ENCODE peak calls at places on chromosomes 6 and 20, in seven cellular contexts. One of them, this sample, is unnamed.

GRCh38 chr6:34834789-34835518 is 43.1 kb downstream of the BLTP3A start:
- DNase-seq in CD4-positive, CD25-positive, alpha-beta regulatory T cell: no peak
- DNase-seq in heart right ventricle: no peak
- DNase-seq in H1: no peak
- DNase-seq in right lobe of liver: no peak
- DNase-seq in cardiac muscle cell: no peak
- DNase-seq in pancreas: no peak
- DNase-seq in this sample: no peak

GRCh38 chr20:46573234-46573633 is 22.8 kb upstream of the OCSTAMP start:
- DNase-seq in CD4-positive, CD25-positive, alpha-beta regulatory T cell: no peak
- DNase-seq in heart right ventricle: no peak
- DNase-seq in H1: no peak
- DNase-seq in right lobe of liver: no peak
- DNase-seq in cardiac muscle cell: no peak
- DNase-seq in pancreas: no peak
- DNase-seq in this sample: no peak

GRCh38 chr20:8646026-8646425 is 422.9 kb upstream of the PLCB4 start:
- DNase-seq in CD4-positive, CD25-positive, alpha-beta regulatory T cell: no peak
- DNase-seq in heart right ventricle: peak; percentile 15
- DNase-seq in H1: no peak
- DNase-seq in right lobe of liver: no peak
- DNase-seq in cardiac muscle cell: no peak
- DNase-seq in pancreas: no peak
- DNase-seq in this sample: no peak

GRCh38 chr6:162620067-162620466 is 107.5 kb downstream of the PRKN start:
- DNase-seq in CD4-positive, CD25-positive, alpha-beta regulatory T cell: no peak
- DNase-seq in heart right ventricle: no peak
- DNase-seq in H1: no peak
- DNase-seq in right lobe of liver: no peak
- DNase-seq in cardiac muscle cell: no peak
- DNase-seq in pancreas: no peak
- DNase-seq in this sample: no peak

GRCh38 chr6:56528412-56528841 is 114.3 kb downstream of the DST start:
- DNase-seq in CD4-positive, CD25-positive, alpha-beta regulatory T cell: no peak
- DNase-seq in heart right ventricle: no peak
- DNase-seq in H1: no peak
- DNase-seq in right lobe of liver: no peak
- DNase-seq in cardiac muscle cell: no peak
- DNase-seq in pancreas: no peak
- DNase-seq in this sample: no peak

GRCh38 chr6:43226192-43226851 is 3.0 kb downstream of the DNPH1 start:
- DNase-seq in CD4-positive, CD25-positive, alpha-beta regulatory T cell: no peak
- DNase-seq in heart right ventricle: no peak
- DNase-seq in H1: no peak
- DNase-seq in right lobe of liver: no peak
- DNase-seq in cardiac muscle cell: no peak
- DNase-seq in pancreas: no peak
- DNase-seq in this sample: no peak

GRCh38 chr20:37346526-37347346 is 796 bp downstream of the SRC start:
- DNase-seq in CD4-positive, CD25-positive, alpha-beta regulatory T cell: no peak
- DNase-seq in heart right ventricle: no peak
- DNase-seq in H1: no peak
- DNase-seq in right lobe of liver: no peak
- DNase-seq in cardiac muscle cell: peak; percentile 40
- DNase-seq in pancreas: peak; percentile 53
- DNase-seq in this sample: no peak

GRCh38 chr20:4045741-4046140 is 30.4 kb upstream of the RNF24 start:
- DNase-seq in CD4-positive, CD25-positive, alpha-beta regulatory T cell: no peak
- DNase-seq in heart right ventricle: no peak
- DNase-seq in H1: no peak
- DNase-seq in right lobe of liver: no peak
- DNase-seq in cardiac muscle cell: no peak
- DNase-seq in pancreas: no peak
- DNase-seq in this sample: no peak

GRCh38 chr6:161660666-161661571 is 387.1 kb upstream of the AGPAT4 start:
- DNase-seq in CD4-positive, CD25-positive, alpha-beta regulatory T cell: no peak
- DNase-seq in heart right ventricle: no peak
- DNase-seq in H1: no peak
- DNase-seq in right lobe of liver: no peak
- DNase-seq in cardiac muscle cell: no peak
- DNase-seq in pancreas: no peak
- DNase-seq in this sample: no peak

GRCh38 chr6:144878577-144878976 is 593.4 kb downstream of the UTRN start:
- DNase-seq in CD4-positive, CD25-positive, alpha-beta regulatory T cell: no peak
- DNase-seq in heart right ventricle: no peak
- DNase-seq in H1: no peak
- DNase-seq in right lobe of liver: no peak
- DNase-seq in cardiac muscle cell: no peak
- DNase-seq in pancreas: no peak
- DNase-seq in this sample: no peak

GRCh38 chr6:108119212-108120141 is 44.9 kb upstream of the OSTM1 start:
- DNase-seq in CD4-positive, CD25-positive, alpha-beta regulatory T cell: no peak
- DNase-seq in heart right ventricle: no peak
- DNase-seq in H1: no peak
- DNase-seq in right lobe of liver: no peak
- DNase-seq in cardiac muscle cell: peak; percentile 13
- DNase-seq in pancreas: peak; percentile 24
- DNase-seq in this sample: no peak

GRCh38 chr20:38231786-38232130 is 28.8 kb downstream of the KIAA1755 start:
- DNase-seq in CD4-positive, CD25-positive, alpha-beta regulatory T cell: no peak
- DNase-seq in heart right ventricle: peak; percentile 43
- DNase-seq in H1: no peak
- DNase-seq in right lobe of liver: no peak
- DNase-seq in cardiac muscle cell: no peak
- DNase-seq in pancreas: no peak
- DNase-seq in this sample: no peak

GRCh38 chr6:24646771-24647170 is 780 bp upstream of the KIAA0319 start:
- DNase-seq in CD4-positive, CD25-positive, alpha-beta regulatory T cell: no peak
- DNase-seq in heart right ventricle: no peak
- DNase-seq in H1: no peak
- DNase-seq in right lobe of liver: no peak
- DNase-seq in cardiac muscle cell: no peak
- DNase-seq in pancreas: no peak
- DNase-seq in this sample: no peak

GRCh38 chr20:41476013-41476441 is 109.4 kb upstream of the EMILIN3 start:
- DNase-seq in CD4-positive, CD25-positive, alpha-beta regulatory T cell: no peak
- DNase-seq in heart right ventricle: peak; percentile 30
- DNase-seq in H1: no peak
- DNase-seq in right lobe of liver: no peak
- DNase-seq in cardiac muscle cell: no peak
- DNase-seq in pancreas: peak; percentile 50
- DNase-seq in this sample: no peak

GRCh38 chr20:55394592-55394991 is 610.7 kb downstream of the CBLN4 start:
- DNase-seq in CD4-positive, CD25-positive, alpha-beta regulatory T cell: no peak
- DNase-seq in heart right ventricle: no peak
- DNase-seq in H1: no peak
- DNase-seq in right lobe of liver: no peak
- DNase-seq in cardiac muscle cell: no peak
- DNase-seq in pancreas: no peak
- DNase-seq in this sample: no peak

GRCh38 chr6:34334796-34335416 is 57.6 kb downstream of the NUDT3 start:
- DNase-seq in CD4-positive, CD25-positive, alpha-beta regulatory T cell: no peak
- DNase-seq in heart right ventricle: no peak
- DNase-seq in H1: no peak
- DNase-seq in right lobe of liver: no peak
- DNase-seq in cardiac muscle cell: no peak
- DNase-seq in pancreas: no peak
- DNase-seq in this sample: no peak

GRCh38 chr6:52546192-52546591 is 30.7 kb downstream of the TRAM2 start:
- DNase-seq in CD4-positive, CD25-positive, alpha-beta regulatory T cell: no peak
- DNase-seq in heart right ventricle: no peak
- DNase-seq in H1: no peak
- DNase-seq in right lobe of liver: no peak
- DNase-seq in cardiac muscle cell: no peak
- DNase-seq in pancreas: no peak
- DNase-seq in this sample: no peak

GRCh38 chr20:44683263-44684046 is 31.7 kb upstream of the CCN5 start:
- DNase-seq in CD4-positive, CD25-positive, alpha-beta regulatory T cell: peak; percentile 56
- DNase-seq in heart right ventricle: no peak
- DNase-seq in H1: peak; percentile 70
- DNase-seq in right lobe of liver: peak; percentile 60
- DNase-seq in cardiac muscle cell: peak; percentile 73
- DNase-seq in pancreas: peak; percentile 47
- DNase-seq in this sample: peak; percentile 76

GRCh38 chr20:25044261-25044560 is 13.7 kb downstream of the ACSS1 start:
- DNase-seq in CD4-positive, CD25-positive, alpha-beta regulatory T cell: no peak
- DNase-seq in heart right ventricle: no peak
- DNase-seq in H1: no peak
- DNase-seq in right lobe of liver: no peak
- DNase-seq in cardiac muscle cell: no peak
- DNase-seq in pancreas: no peak
- DNase-seq in this sample: no peak
- H3K27ac ChIP-seq in CD4-positive, CD25-positive, alpha-beta regulatory T cell: peak overlapping the region; percentile 84
- H3K27ac ChIP-seq in heart right ventricle: peak overlapping the region; percentile 98
- H3K27ac ChIP-seq in H1: no peak overlapping the region
- H3K27ac ChIP-seq in right lobe of liver: no peak overlapping the region
- H3K27ac ChIP-seq in cardiac muscle cell: no peak overlapping the region
- H3K27ac ChIP-seq in pancreas: no peak overlapping the region
- H3K27ac ChIP-seq in this sample: no peak overlapping the region

DNA sequence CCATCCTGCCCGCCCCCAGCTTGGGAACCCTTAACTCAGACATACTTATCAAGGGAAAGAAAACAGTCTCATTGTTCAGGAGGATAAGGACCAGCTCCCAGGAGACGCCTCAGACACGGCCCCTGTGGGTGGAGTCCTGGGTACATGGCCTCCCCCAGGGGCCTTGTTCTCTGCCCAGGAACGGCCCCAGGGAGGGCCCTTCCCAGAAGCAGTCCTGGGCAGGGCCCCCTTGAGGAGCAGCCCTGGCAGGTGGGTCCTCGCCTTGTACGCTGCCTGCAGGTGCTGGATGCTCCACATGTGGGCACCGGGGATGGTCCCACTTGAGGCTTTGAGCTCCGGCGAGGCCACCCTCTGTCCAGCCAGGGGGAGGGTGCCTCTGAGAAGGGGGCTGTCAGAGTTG is 4.5 kb upstream of the GATA5 start:
- DNase-seq in CD4-positive, CD25-positive, alpha-beta regulatory T cell: no peak
- DNase-seq in heart right ventricle: no peak
- DNase-seq in H1: no peak
- DNase-seq in right lobe of liver: no peak
- DNase-seq in cardiac muscle cell: no peak
- DNase-seq in pancreas: no peak
- DNase-seq in this sample: no peak
- H3K27me3 ChIP-seq in CD4-positive, CD25-positive, alpha-beta regulatory T cell: peaks cover 5% of the 10 kb centered on the region
- H3K27me3 ChIP-seq in heart right ventricle: peaks cover 21% of the 10 kb centered on the region
- H3K27me3 ChIP-seq in H1: peaks cover 86% of the 10 kb centered on the region
- H3K27me3 ChIP-seq in right lobe of liver: peaks cover 15% of the 10 kb centered on the region
- H3K27me3 ChIP-seq in cardiac muscle cell: no peaks in the 10 kb centered on the region
- H3K27me3 ChIP-seq in pancreas: no peaks in the 10 kb centered on the region
- H3K27me3 ChIP-seq in this sample: peaks cover 61% of the 10 kb centered on the region

DNA sequence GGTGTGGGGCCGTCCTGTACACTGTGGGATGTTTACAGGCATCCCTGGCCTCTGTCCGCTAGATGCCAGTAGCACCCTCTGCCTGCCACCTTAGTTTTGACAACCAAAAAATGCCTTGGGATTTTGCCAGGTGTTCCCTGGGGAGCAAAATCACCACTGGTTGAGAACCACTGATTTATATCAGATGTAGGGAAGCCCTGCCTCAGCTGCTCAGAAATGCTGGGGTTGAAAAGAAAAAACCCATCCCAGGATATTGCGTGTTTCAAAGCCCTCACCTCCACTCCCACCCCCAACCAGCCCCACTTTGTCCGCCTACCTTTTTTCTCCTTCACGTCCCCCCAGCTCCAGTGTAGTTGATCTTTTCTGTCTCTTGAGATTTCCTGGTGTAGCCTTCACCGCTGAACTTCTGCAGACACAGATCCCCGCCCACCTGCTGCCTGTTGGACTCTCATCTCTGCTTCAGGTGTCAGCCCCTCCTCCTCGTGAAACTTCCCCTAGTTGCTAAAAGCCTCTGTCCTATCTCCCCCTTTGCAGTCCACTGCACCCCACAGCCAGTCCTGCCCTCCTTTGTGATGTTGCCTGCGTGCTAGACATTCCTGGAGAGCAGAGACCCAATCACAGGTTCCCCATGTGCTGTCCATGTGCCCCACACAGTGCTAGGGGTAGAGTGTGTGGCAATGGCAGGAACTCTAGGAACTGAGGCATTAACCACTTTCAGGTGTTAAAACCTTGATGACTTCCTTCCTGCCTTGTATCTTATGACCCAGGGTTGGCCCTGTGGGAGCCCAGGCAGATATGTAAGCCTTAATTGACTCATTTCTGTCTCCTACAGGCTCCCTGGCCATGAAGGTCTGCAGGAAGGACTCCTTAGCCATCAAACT is 98.9 kb downstream of the TBC1D7 start:
- DNase-seq in CD4-positive, CD25-positive, alpha-beta regulatory T cell: no peak
- DNase-seq in heart right ventricle: peak; percentile 10
- DNase-seq in H1: no peak
- DNase-seq in right lobe of liver: peak; percentile 66
- DNase-seq in cardiac muscle cell: no peak
- DNase-seq in pancreas: no peak
- DNase-seq in this sample: no peak
- H3K4me3 ChIP-seq in CD4-positive, CD25-positive, alpha-beta regulatory T cell: no peak overlapping the region
- H3K4me3 ChIP-seq in heart right ventricle: no peak overlapping the region
- H3K4me3 ChIP-seq in H1: no peak overlapping the region
- H3K4me3 ChIP-seq in right lobe of liver: no peak overlapping the region
- H3K4me3 ChIP-seq in cardiac muscle cell: no peak overlapping the region
- H3K4me3 ChIP-seq in pancreas: no peak overlapping the region
- H3K4me3 ChIP-seq in this sample: no peak overlapping the region

GRCh38 chr6:36336210-36336588 is 489 bp downstream of the BNIP5 start:
- DNase-seq in CD4-positive, CD25-positive, alpha-beta regulatory T cell: no peak
- DNase-seq in heart right ventricle: no peak
- DNase-seq in H1: no peak
- DNase-seq in right lobe of liver: no peak
- DNase-seq in cardiac muscle cell: no peak
- DNase-seq in pancreas: no peak
- DNase-seq in this sample: no peak

GRCh38 chr6:36333889-36334288 is 2.8 kb downstream of the BNIP5 start:
- DNase-seq in CD4-positive, CD25-positive, alpha-beta regulatory T cell: no peak
- DNase-seq in heart right ventricle: no peak
- DNase-seq in H1: no peak
- DNase-seq in right lobe of liver: no peak
- DNase-seq in cardiac muscle cell: no peak
- DNase-seq in pancreas: no peak
- DNase-seq in this sample: no peak

GRCh38 chr6:36334832-36335459 is 1.7 kb downstream of the BNIP5 start:
- DNase-seq in CD4-positive, CD25-positive, alpha-beta regulatory T cell: no peak
- DNase-seq in heart right ventricle: no peak
- DNase-seq in H1: no peak
- DNase-seq in right lobe of liver: no peak
- DNase-seq in cardiac muscle cell: no peak
- DNase-seq in pancreas: no peak
- DNase-seq in this sample: no peak

GRCh38 chr6:36335465-36336209 is 1.1 kb downstream of the BNIP5 start:
- DNase-seq in CD4-positive, CD25-positive, alpha-beta regulatory T cell: no peak
- DNase-seq in heart right ventricle: no peak
- DNase-seq in H1: no peak
- DNase-seq in right lobe of liver: no peak
- DNase-seq in cardiac muscle cell: no peak
- DNase-seq in pancreas: no peak
- DNase-seq in this sample: no peak

DNA sequence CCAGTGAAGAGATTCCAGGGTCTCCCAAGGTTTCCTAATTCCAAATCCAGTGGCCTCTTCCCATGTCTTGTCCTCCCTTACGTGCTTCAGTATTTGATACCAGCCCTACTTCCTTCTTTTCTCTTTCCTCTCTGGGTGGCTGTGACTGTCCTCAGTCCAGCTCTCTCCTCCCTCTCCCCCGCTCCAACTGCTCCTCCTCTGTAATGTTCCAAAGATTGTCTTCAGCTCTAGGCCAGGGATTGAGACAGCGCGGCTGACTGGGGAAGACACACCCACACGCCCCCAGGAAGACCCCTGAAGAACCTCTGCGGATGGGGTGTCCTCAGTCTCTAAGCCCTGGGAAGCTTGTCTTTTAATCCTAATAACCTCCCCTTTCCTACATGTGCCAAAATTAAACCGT is 2.3 kb downstream of the BNIP5 start:
- DNase-seq in CD4-positive, CD25-positive, alpha-beta regulatory T cell: no peak
- DNase-seq in heart right ventricle: no peak
- DNase-seq in H1: no peak
- DNase-seq in right lobe of liver: no peak
- DNase-seq in cardiac muscle cell: no peak
- DNase-seq in pancreas: no peak
- DNase-seq in this sample: no peak
- H3K27ac ChIP-seq in CD4-positive, CD25-positive, alpha-beta regulatory T cell: no peak overlapping the region
- H3K27ac ChIP-seq in heart right ventricle: no peak overlapping the region
- H3K27ac ChIP-seq in H1: no peak overlapping the region
- H3K27ac ChIP-seq in right lobe of liver: no peak overlapping the region
- H3K27ac ChIP-seq in cardiac muscle cell: peak overlapping the region; percentile 10
- H3K27ac ChIP-seq in pancreas: no peak overlapping the region
- H3K27ac ChIP-seq in this sample: no peak overlapping the region